ENCODE peak calls at places on chromosome 19, in nine cellular contexts. Z is C1 segment of cervical spinal cord; C is left ventricle myocardium inferior; W is dermis microvascular lymphatic vessel endothelial cell; L is NB4; A is HT1080; Q is stimulated activated CD4-positive, alpha-beta T cell treated with anti-CD3 and anti-CD28 coated beads, Interleukin-15, amount 100 ng/mL, for 1 hour; P is T-helper 17 cell; F is heart right ventricle. U is an unnamed sample.

GRCh38 chr19:13023666-13024065 is 28.4 kb downstream of the NFIX start:
- DNase-seq in L (no peak), P (no peak), F (no peak), Z (no peak), Q (no peak), C (no peak), W (no peak), A (no peak), U (no peak)

GRCh38 chr19:41871573-41872383 is 5.3 kb upstream of the CD79A start:
- DNase-seq in A (no peak), L (peak), F (no peak), P (peak), C (peak), W (no peak), Z (peak), Q (peak), U (peak)

GRCh38 chr19:38556521-38557174 is 61.1 kb downstream of the MAP4K1 start:
- DNase-seq in A (no peak), F (no peak), Z (no peak), P (no peak), C (no peak), Q (no peak), L (peak), W (no peak), U (peak)

GRCh38 chr19:3899531-3900294 is 19.2 kb downstream of the ATCAY start:
- DNase-seq in Z (no peak), W (no peak), Q (no peak), F (no peak), A (no peak), C (no peak), L (no peak), P (no peak), U (no peak)

GRCh38 chr19:49875801-49876421 is 1.2 kb downstream of the AKT1S1 start:
- DNase-seq in W (no peak), A (peak), L (peak), Q (no peak), F (peak), P (peak), Z (peak), C (peak), U (peak)

GRCh38 chr19:50300814-50301606 is 28.2 kb downstream of the KCNC3 start:
- DNase-seq in W (peak), Z (no peak), F (no peak), P (no peak), C (no peak), Q (no peak), L (peak), A (peak), U (no peak)

GRCh38 chr19:3658004-3658822 is 31.6 kb upstream of the CACTIN start:
- DNase-seq in C (peak), A (no peak), F (peak), W (no peak), L (no peak), P (no peak), Z (no peak), Q (no peak), U (no peak)

GRCh38 chr19:55112781-55113569 is 4.5 kb downstream of the PPP1R12C start:
- DNase-seq in F (no peak), Z (no peak), Q (no peak), P (no peak), L (no peak), W (no peak), A (no peak), C (no peak), U (no peak)